ENCODE peak calls at places on chromosomes 1 and 21, in eight cellular contexts. P is CD8-positive, alpha-beta memory T cell; J is DMS 273 treated with DMSO at 0.1 percent for 48 hours; Y is T follicular helper cell; A is germinal center; C is ELR; T is activated T-cell treated with anti-CD3 and anti-CD28 coated beads for 1 hour; I is mesothelial cell of epicardium. K is an unnamed sample.

GRCh38 chr1:9646037-9646436 is 5.5 kb upstream of the PIK3CD start:
- DNase-seq in P (no peak), J (no peak), Y (no peak), A (no peak), C (no peak), T (no peak), I (no peak), K (no peak)

GRCh38 chr1:219990782-219991510 is 55.4 kb downstream of the EPRS1 start:
- DNase-seq in P (no peak), J (no peak), Y (no peak), A (no peak), C (peak), T (no peak), I (no peak), K (peak)

GRCh38 chr1:223340637-223341036 is 23.3 kb downstream of the SUSD4 start:
- DNase-seq in P (no peak), J (no peak), Y (no peak), A (no peak), C (no peak), T (no peak), I (no peak), K (no peak)

GRCh38 chr1:211118407-211119102 is 15.4 kb downstream of the KCNH1 start:
- DNase-seq in P (no peak), J (no peak), Y (no peak), A (no peak), C (peak), T (no peak), I (no peak), K (no peak)

GRCh38 chr1:207335695-207336363 is 14.4 kb downstream of the CD55 start:
- DNase-seq in P (no peak), J (no peak), Y (no peak), A (peak), C (peak), T (no peak), I (no peak), K (no peak)

GRCh38 chr21:43611598-43612369 is 47.5 kb downstream of the HSF2BP start:
- DNase-seq in P (no peak), J (no peak), Y (no peak), A (peak), C (peak), T (no peak), I (peak), K (no peak)

GRCh38 chr1:28193701-28194161 is 17.2 kb upstream of the PTAFR start:
- DNase-seq in P (no peak), J (no peak), Y (no peak), A (no peak), C (no peak), T (no peak), I (no peak), K (no peak)

GRCh38 chr1:159923203-159924024 is 1.9 kb downstream of the TAGLN2 start:
- DNase-seq in P (peak), J (no peak), Y (peak), A (peak), C (peak), T (peak), I (peak), K (no peak)

GRCh38 chr1:200641175-200641489 is 20.6 kb upstream of the KIF14 start:
- DNase-seq in P (no peak), J (no peak), Y (no peak), A (no peak), C (peak), T (no peak), I (no peak), K (no peak)

GRCh38 chr1:27359822-27360158 is 7.0 kb downstream of the MAP3K6 start:
- DNase-seq in P (no peak), J (no peak), Y (no peak), A (peak), C (no peak), T (no peak), I (no peak), K (no peak)

GRCh38 chr1:50426702-50427085 is 3.5 kb upstream of the DMRTA2 start:
- DNase-seq in P (no peak), J (no peak), Y (no peak), A (no peak), C (no peak), T (no peak), I (no peak), K (peak)

GRCh38 chr1:242568666-242569065 is 44.2 kb upstream of the PLD5 start:
- DNase-seq in P (no peak), J (no peak), Y (no peak), A (no peak), C (no peak), T (no peak), I (no peak), K (no peak)

GRCh38 chr1:212162635-212163034 is 122.6 kb upstream of the PPP2R5A start:
- DNase-seq in P (peak), J (peak), Y (no peak), A (no peak), C (no peak), T (no peak), I (no peak), K (peak)

GRCh38 chr1:92168657-92169056 is 49.1 kb upstream of the C1orf146 start:
- DNase-seq in P (no peak), J (no peak), Y (no peak), A (no peak), C (no peak), T (no peak), I (no peak), K (peak)

GRCh38 chr21:44285547-44285992 is at the start of gene AIRE:
- DNase-seq in P (no peak), J (no peak), Y (no peak), A (no peak), C (peak), T (no peak), I (no peak), K (no peak)

GRCh38 chr1:205356424-205357151 is at the start of gene KLHDC8A:
- DNase-seq in P (no peak), J (no peak), Y (no peak), A (no peak), C (no peak), T (no peak), I (no peak), K (peak)

GRCh38 chr1:181083842-181084605 is 4.5 kb upstream of the IER5 start:
- DNase-seq in P (peak), J (peak), Y (peak), A (peak), C (peak), T (peak), I (no peak), K (peak)

GRCh38 chr1:113929750-113930498 is 800 bp downstream of the HIPK1 start:
- DNase-seq in P (peak), J (no peak), Y (peak), A (peak), C (peak), T (peak), I (peak), K (no peak)

GRCh38 chr1:38047603-38048146 is 1.1 kb upstream of the POU3F1 start:
- DNase-seq in P (no peak), J (no peak), Y (no peak), A (no peak), C (peak), T (no peak), I (no peak), K (no peak)

GRCh38 chr1:117735045-117735992 is 129.5 kb downstream of the TENT5C start:
- DNase-seq in P (peak), J (no peak), Y (peak), A (peak), C (peak), T (no peak), I (no peak), K (no peak)

GRCh38 chr1:228837817-228838716 is 102.8 kb downstream of the RHOU start:
- DNase-seq in P (no peak), J (no peak), Y (no peak), A (no peak), C (peak), T (no peak), I (no peak), K (no peak)

GRCh38 chr1:56180806-56181205 is 398.6 kb downstream of the PLPP3 start:
- DNase-seq in P (no peak), J (no peak), Y (no peak), A (no peak), C (no peak), T (no peak), I (no peak), K (no peak)

GRCh38 chr1:94723899-94724298 is 96.3 kb upstream of the SLC44A3 start:
- DNase-seq in P (no peak), J (no peak), Y (no peak), A (no peak), C (peak), T (no peak), I (no peak), K (no peak)

GRCh38 chr1:167095368-167095767 is 1.5 kb downstream of the STYXL2 start:
- DNase-seq in P (no peak), J (no peak), Y (no peak), A (no peak), C (peak), T (no peak), I (peak), K (no peak)

GRCh38 chr1:9909222-9910046 is 635 bp downstream of the CTNNBIP1 start:
- DNase-seq in P (peak), J (peak), Y (peak), A (peak), C (no peak), T (peak), I (no peak), K (no peak)

GRCh38 chr1:84370831-84371394 is 27.4 kb upstream of the DNASE2B start:
- DNase-seq in P (no peak), J (no peak), Y (no peak), A (no peak), C (peak), T (no peak), I (no peak), K (no peak)